ENCODE peak calls at places on chromosomes 13 and 19, in ten cellular contexts. T is HL-60, E is left ventricle myocardium inferior, F is fibroblast of the aortic adventitia, U is omental fat pad, I is type B pancreatic cell, S is bronchial epithelial cell, X is mucosa of descending colon, Z is neural crest cell, P is coronary artery. M is an unnamed sample.

GRCh38 chr19:5292843-5293606 is 47.6 kb downstream of the PTPRS start:
- DNase-seq in U (peak), T (no peak), S (peak), F (peak), X (peak), E (peak), I (peak), Z (peak), P (no peak), M (peak)

GRCh38 chr13:24624801-24625231 is 55.4 kb upstream of the ATP12A start:
- DNase-seq in E (no peak), P (no peak), Z (no peak), U (no peak), I (no peak), T (no peak), X (no peak), F (no peak), S (no peak), M (no peak)

GRCh38 chr19:44587863-44588752 is 25.3 kb upstream of the IGSF23 start:
- DNase-seq in F (peak), P (no peak), E (no peak), Z (no peak), S (peak), I (no peak), T (peak), U (no peak), X (no peak), M (no peak)

GRCh38 chr13:96768524-96768923 is 225.8 kb downstream of the OXGR1 start:
- DNase-seq in X (no peak), E (no peak), P (no peak), Z (no peak), S (no peak), T (no peak), I (no peak), F (no peak), U (no peak), M (no peak)

GRCh38 chr19:50791594-50792245 is 1.5 kb downstream of the ACP4 start:
- DNase-seq in U (no peak), Z (peak), F (no peak), X (no peak), S (no peak), E (no peak), I (no peak), P (no peak), T (no peak), M (no peak)

GRCh38 chr13:79231887-79232286 is 174.2 kb downstream of the RBM26 start:
- DNase-seq in X (no peak), P (no peak), Z (no peak), F (no peak), E (no peak), T (no peak), I (no peak), S (peak), U (no peak), M (no peak)

GRCh38 chr13:89066868-89067466 is 1395.8 kb downstream of the SLITRK5 start:
- DNase-seq in T (peak), U (no peak), E (no peak), P (no peak), I (no peak), X (peak), S (peak), F (peak), Z (peak), M (no peak)

GRCh38 chr19:11421607-11422098 is 2.5 kb upstream of the RGL3 start:
- DNase-seq in T (no peak), S (no peak), I (no peak), E (peak), F (no peak), U (no peak), X (peak), Z (peak), P (no peak), M (peak)

GRCh38 chr13:26372747-26373146 is 118.8 kb downstream of the CDK8 start:
- DNase-seq in F (no peak), U (no peak), P (no peak), T (no peak), S (no peak), E (no peak), X (no peak), I (no peak), Z (no peak), M (no peak)

GRCh38 chr19:8396563-8397203 is 6.5 kb downstream of the RAB11B start:
- DNase-seq in P (no peak), U (no peak), F (peak), Z (peak), S (peak), I (peak), T (peak), E (peak), X (peak), M (peak)

GRCh38 chr19:13788991-13789390 is 6.3 kb upstream of the ZSWIM4 start:
- DNase-seq in F (peak), E (no peak), S (peak), Z (no peak), T (no peak), I (no peak), P (no peak), X (no peak), U (no peak), M (no peak)

GRCh38 chr13:72677431-72677830 is 50.0 kb downstream of the MZT1 start:
- DNase-seq in U (no peak), Z (no peak), X (no peak), P (no peak), F (no peak), T (no peak), S (no peak), I (no peak), E (no peak), M (no peak)

GRCh38 chr13:92196566-92197256 is 798.3 kb downstream of the GPC5 start:
- DNase-seq in I (no peak), X (no peak), F (peak), Z (no peak), T (no peak), S (no peak), P (no peak), E (no peak), U (no peak), M (no peak)

GRCh38 chr19:50204811-50205675 is 1.6 kb downstream of the MYH14 start:
- DNase-seq in U (peak), Z (peak), S (no peak), P (no peak), E (peak), T (no peak), I (peak), F (no peak), X (peak), M (peak)

GRCh38 chr19:6318772-6319171 is 14.6 kb downstream of the ACER1 start:
- DNase-seq in S (peak), Z (no peak), X (no peak), E (no peak), P (no peak), T (no peak), U (no peak), I (no peak), F (peak), M (no peak)

GRCh38 chr13:41956272-41956671 is 4.6 kb downstream of the VWA8 start:
- DNase-seq in U (no peak), E (no peak), X (no peak), Z (no peak), P (no peak), T (no peak), S (no peak), I (no peak), F (no peak), M (no peak)

GRCh38 chr13:113159701-113160100 is 1.3 kb downstream of the PROZ start:
- DNase-seq in U (no peak), E (no peak), F (no peak), X (no peak), S (no peak), Z (no peak), T (no peak), P (no peak), I (no peak), M (no peak)
- TF ChIP-seq CTCF in U (no peak), E (no peak), F (no peak), X (no peak), S (no peak), Z (no peak), T (no peak), P (no peak), I (no peak), M (no peak)

GRCh38 chr13:53411443-53411842 is 382.8 kb downstream of the OLFM4 start:
- DNase-seq in E (no peak), X (no peak), Z (no peak), U (no peak), S (no peak), P (no peak), T (no peak), F (no peak), I (no peak), M (no peak)

GRCh38 chr13:53405616-53406015 is 377.0 kb downstream of the OLFM4 start:
- DNase-seq in F (no peak), S (no peak), T (no peak), P (no peak), Z (peak), I (no peak), X (no peak), E (no peak), U (no peak), M (no peak)

GRCh38 chr13:53408306-53408705 is 379.7 kb downstream of the OLFM4 start:
- DNase-seq in Z (no peak), F (no peak), S (no peak), X (no peak), E (no peak), U (no peak), I (no peak), P (no peak), T (no peak), M (no peak)

DNA sequence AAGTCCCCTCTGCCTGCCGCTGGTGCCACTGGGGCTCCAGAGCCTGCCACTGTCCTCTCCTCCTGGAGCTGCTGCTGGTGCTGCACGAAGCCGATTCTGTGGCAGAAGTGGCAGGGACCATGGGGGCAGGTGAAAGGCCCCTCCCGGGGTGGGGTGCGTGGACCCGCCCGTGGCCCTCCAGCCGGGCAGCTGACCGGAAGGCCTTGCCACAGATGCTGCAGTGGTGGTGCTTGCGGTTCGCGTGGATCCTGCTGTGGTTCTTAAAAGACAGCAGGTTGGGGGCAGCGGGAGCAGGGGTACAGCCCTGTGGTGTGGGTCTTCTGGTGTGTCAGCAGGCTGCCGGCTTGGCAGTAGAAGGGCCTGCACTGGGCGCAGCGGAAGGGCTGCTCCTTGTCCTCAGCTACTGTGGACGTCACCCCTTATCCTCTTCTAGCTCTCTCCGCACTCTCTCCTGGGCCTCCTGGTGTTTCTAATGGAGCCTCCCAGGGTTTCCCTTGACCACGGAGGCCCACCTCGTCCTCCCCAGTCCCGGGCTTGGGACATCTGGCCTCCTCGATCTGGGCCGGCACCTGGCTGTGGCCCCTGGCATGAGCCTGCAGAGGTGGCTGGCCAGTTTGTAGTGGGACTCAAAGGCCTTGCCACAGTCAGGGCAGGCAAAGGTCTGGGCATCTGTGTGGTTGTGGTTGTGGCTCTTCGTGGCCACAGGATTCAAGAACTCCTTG is 380.4 kb downstream of the OLFM4 start:
- DNase-seq in Z (no peak), I (no peak), E (no peak), X (no peak), S (no peak), T (no peak), P (no peak), U (no peak), F (no peak), M (no peak)
- TF ChIP-seq CTCF in Z (no peak), I (no peak), E (no peak), X (no peak), S (no peak), T (no peak), P (no peak), U (no peak), F (no peak), M (no peak)

GRCh38 chr19:1245884-1246816 is 2.2 kb upstream of the MIDN start:
- DNase-seq in X (peak), F (no peak), S (no peak), I (no peak), Z (no peak), P (no peak), T (no peak), E (peak), U (no peak), M (no peak)

GRCh38 chr19:1248454-1249297 is at the start of gene MIDN:
- DNase-seq in E (peak), I (peak), U (no peak), F (peak), S (peak), P (no peak), X (peak), Z (peak), T (peak), M (peak)

GRCh38 chr19:1249298-1249989 is 1.1 kb downstream of the MIDN start:
- DNase-seq in U (no peak), I (peak), F (peak), E (peak), T (peak), X (peak), P (peak), Z (peak), S (peak), M (peak)

GRCh38 chr19:1249990-1250298 is 1.6 kb downstream of the MIDN start:
- DNase-seq in T (no peak), I (no peak), S (no peak), U (no peak), P (no peak), Z (no peak), X (no peak), E (no peak), F (no peak), M (no peak)

DNA sequence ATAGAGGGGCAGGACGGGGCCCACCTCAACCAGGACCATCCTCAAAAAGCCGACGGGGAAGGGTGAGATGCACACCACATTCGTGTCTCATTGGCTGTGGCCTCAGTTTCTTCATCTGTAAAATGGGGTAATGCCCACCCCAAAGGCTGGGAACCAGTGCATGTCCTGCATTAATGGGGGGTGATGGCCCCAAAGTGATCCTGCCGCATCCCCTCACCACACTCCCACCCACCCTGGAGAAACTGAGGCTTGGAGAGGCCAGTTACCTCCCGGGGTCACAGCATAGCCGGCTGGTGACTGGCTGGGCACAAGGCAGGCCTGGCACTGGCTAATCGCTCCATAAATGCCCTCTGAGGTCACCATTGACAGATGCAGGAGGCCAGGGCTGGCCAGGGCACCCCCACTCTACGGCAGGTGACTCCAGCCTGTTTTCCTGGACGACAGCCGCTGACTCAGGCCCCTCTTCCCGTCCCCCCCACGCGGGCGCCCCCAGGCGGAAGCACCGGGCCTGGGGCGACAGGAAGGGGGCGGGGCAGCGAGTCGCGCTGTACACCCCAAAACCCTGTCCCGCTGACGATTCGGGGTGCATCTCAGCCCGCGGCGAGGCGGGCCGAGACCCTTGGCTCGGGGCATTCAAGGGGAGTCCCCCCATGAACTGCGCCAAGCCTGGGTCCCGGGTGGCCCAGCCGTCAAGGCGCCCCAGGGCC is 483 bp upstream of the MIDN start:
- DNase-seq in I (no peak), X (peak), U (no peak), E (peak), T (peak), S (peak), P (no peak), F (peak), Z (no peak), M (no peak)
- TF ChIP-seq CTCF in I (no peak), X (no peak), U (no peak), E (peak), T (no peak), S (peak), P (no peak), F (peak), Z (no peak), M (peak)

GRCh38 chr13:113860579-113861432 is 3.1 kb downstream of the GAS6 start:
- DNase-seq in F (peak), Z (no peak), T (no peak), I (peak), U (no peak), X (peak), E (no peak), S (no peak), P (peak), M (no peak)
- TF ChIP-seq CTCF in F (no peak), Z (no peak), T (no peak), I (no peak), U (no peak), X (no peak), E (no peak), S (no peak), P (no peak), M (no peak)

GRCh38 chr19:31553844-31554215 is 204.6 kb upstream of the TSHZ3 start:
- DNase-seq in Z (no peak), X (peak), E (no peak), P (no peak), T (no peak), U (no peak), I (no peak), F (no peak), S (no peak), M (no peak)

GRCh38 chr19:31545766-31546165 is 196.5 kb upstream of the TSHZ3 start:
- DNase-seq in I (no peak), T (no peak), S (no peak), F (no peak), Z (no peak), E (no peak), U (no peak), X (no peak), P (no peak), M (no peak)

GRCh38 chr19:31546561-31546960 is 197.3 kb upstream of the TSHZ3 start:
- DNase-seq in S (no peak), U (no peak), E (no peak), Z (no peak), X (no peak), T (no peak), P (peak), F (no peak), I (no peak), M (no peak)

GRCh38 chr19:31553112-31553843 is 204.0 kb upstream of the TSHZ3 start:
- DNase-seq in U (no peak), P (no peak), S (no peak), X (peak), Z (no peak), E (no peak), F (no peak), I (no peak), T (no peak), M (no peak)

GRCh38 chr19:31548941-31549340 is 199.7 kb upstream of the TSHZ3 start:
- DNase-seq in E (peak), S (no peak), P (no peak), T (no peak), F (peak), X (peak), U (no peak), Z (no peak), I (no peak), M (no peak)
- TF ChIP-seq CTCF in E (peak), S (peak), P (no peak), T (peak), F (peak), X (no peak), U (no peak), Z (peak), I (peak), M (no peak)

DNA sequence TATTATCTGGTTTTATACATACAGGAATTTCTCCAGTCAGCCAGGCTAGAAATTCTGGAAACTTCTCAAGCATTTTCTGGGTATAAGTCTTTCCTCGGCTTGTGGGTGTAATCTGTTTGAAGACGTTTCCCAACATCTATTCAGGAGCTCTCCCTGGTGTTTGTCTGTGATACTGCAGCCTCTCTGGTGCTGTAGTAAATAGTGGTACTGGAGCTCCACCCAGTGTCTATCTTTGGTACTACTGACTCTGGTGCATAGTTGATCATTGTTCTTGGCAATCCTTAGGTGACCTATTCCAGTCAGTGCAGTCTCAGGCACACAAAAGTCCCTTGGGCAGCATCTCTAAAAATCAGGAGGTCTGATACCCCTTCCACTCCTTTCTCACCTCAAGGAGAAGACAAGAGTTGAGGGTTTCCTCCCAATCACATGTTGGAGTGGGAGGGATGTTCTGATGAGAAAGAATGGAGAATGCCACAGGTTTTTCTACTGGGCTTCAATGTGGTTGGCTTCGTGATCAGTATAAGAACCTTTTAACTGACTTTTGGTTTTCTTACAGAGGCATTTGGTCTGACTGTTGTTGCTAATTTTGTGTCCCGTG is 115.5 kb downstream of the CYSLTR2 start:
- DNase-seq in X (peak), E (peak), T (peak), Z (peak), P (no peak), U (peak), I (peak), F (peak), S (peak), M (peak)
- TF ChIP-seq CTCF in X (peak), E (peak), T (peak), Z (peak), P (peak), U (peak), I (peak), F (peak), S (peak), M (peak)

DNA sequence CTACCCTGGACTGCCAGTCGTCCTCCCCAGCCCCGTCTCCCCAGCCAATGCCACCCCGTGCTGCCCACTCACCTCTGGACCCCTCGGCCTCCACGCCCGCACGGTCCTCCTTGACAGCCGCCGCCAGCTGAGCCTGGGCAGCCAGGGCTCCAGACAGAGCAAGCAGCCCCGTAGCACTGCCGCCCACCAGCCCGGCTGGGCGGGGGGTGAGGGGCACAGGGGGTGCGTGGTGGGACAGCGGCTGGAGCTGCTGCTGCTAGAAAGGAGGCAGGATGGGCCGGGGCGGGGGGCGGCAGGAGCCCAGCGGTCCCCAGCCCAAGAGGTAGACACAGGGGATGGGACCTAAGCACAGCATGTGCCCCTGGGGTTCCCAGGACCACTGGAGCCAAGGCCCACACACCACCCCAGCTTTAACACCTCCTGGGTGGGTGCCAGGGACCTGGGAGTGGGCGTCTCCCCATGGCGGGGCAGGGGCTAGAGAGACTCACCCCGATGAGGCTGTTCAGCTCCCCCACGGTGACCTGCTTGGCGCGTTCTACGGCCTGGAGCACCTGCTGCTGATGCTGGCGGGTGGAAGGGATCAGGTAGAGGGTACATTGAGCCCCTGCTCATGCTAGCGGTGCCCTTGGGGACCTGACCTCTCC is 9.7 kb downstream of the TLE2 start:
- DNase-seq in X (no peak), Z (no peak), P (no peak), F (no peak), U (no peak), T (no peak), I (no peak), S (no peak), E (no peak), M (no peak)
- TF ChIP-seq CTCF in X (no peak), Z (no peak), P (no peak), F (no peak), U (no peak), T (no peak), I (no peak), S (no peak), E (no peak), M (no peak)

GRCh38 chr13:20704459-20705069 is 1.1 kb downstream of the IL17D start:
- DNase-seq in Z (no peak), F (no peak), T (no peak), S (no peak), P (no peak), I (no peak), X (no peak), E (no peak), U (no peak), M (no peak)

GRCh38 chr13:20702530-20702929 is 969 bp upstream of the IL17D start:
- DNase-seq in U (no peak), I (no peak), S (peak), F (peak), P (no peak), T (no peak), Z (no peak), X (peak), E (no peak), M (peak)

GRCh38 chr13:20700288-20700687 is 3.2 kb upstream of the IL17D start:
- DNase-seq in U (no peak), F (no peak), X (no peak), T (no peak), I (no peak), S (no peak), P (no peak), E (no peak), Z (no peak), M (no peak)

GRCh38 chr13:20703785-20704458 is 423 bp downstream of the IL17D start:
- DNase-seq in Z (peak), I (peak), X (peak), S (peak), F (peak), U (no peak), T (peak), P (no peak), E (peak), M (peak)

GRCh38 chr13:20702945-20703784 is at the start of gene IL17D:
- DNase-seq in F (no peak), E (no peak), I (no peak), X (peak), S (no peak), T (no peak), U (no peak), Z (peak), P (no peak), M (peak)
- TF ChIP-seq CTCF in F (no peak), E (no peak), I (peak), X (no peak), S (no peak), T (no peak), U (no peak), Z (no peak), P (no peak), M (no peak)